ENCODE peak calls at places on chromosome 9, in five cellular contexts. U is stimulated activated CD4-positive, alpha-beta T cell treated with anti-CD3 and anti-CD28 coated beads, Interleukin-4, amount 100 ng/mL, for 24 hours; G is fibroblast of the aortic adventitia; X is RWPE1; T is left lobe of liver. Y is an unnamed sample.

GRCh38 chr9:69104830-69105527 is 69.1 kb upstream of the TJP2 start:
- DNase-seq in G (no peak), U (no peak), T (peak), X (peak), Y (peak)

GRCh38 chr9:75962186-75963036 is 71.9 kb downstream of the PCSK5 start:
- DNase-seq in X (no peak), U (no peak), T (peak), G (no peak), Y (peak)

GRCh38 chr9:127187231-127187956 is 65.0 kb upstream of the ANGPTL2 start:
- DNase-seq in U (no peak), X (peak), T (no peak), G (peak), Y (no peak)

GRCh38 chr9:89278997-89279739 is 31.8 kb upstream of the CKS2 start:
- DNase-seq in G (peak), X (peak), T (no peak), U (peak), Y (peak)

GRCh38 chr9:27117489-27118135 is 8.6 kb downstream of the TEK start:
- DNase-seq in U (no peak), G (peak), X (peak), T (no peak), Y (peak)

GRCh38 chr9:136668983-136669790 is 6.5 kb downstream of the EGFL7 start:
- DNase-seq in U (no peak), X (peak), G (no peak), T (no peak), Y (no peak)

GRCh38 chr9:92164490-92164889 is 49.3 kb upstream of the SPTLC1 start:
- DNase-seq in G (no peak), X (no peak), T (no peak), U (no peak), Y (no peak)

GRCh38 chr9:122125158-122125890 is 32.2 kb upstream of the TTLL11 start:
- DNase-seq in U (peak), T (peak), X (peak), G (peak), Y (peak)

GRCh38 chr9:69115621-69116020 is 58.5 kb upstream of the TJP2 start:
- DNase-seq in T (no peak), U (no peak), G (peak), X (no peak), Y (no peak)

GRCh38 chr9:135979472-135980166 is 18.4 kb upstream of the UBAC1 start:
- DNase-seq in X (no peak), U (no peak), G (no peak), T (no peak), Y (no peak)

GRCh38 chr9:101369286-101369685 is 15.5 kb downstream of the BAAT start:
- DNase-seq in X (no peak), T (no peak), G (peak), U (no peak), Y (no peak)

GRCh38 chr9:30718483-30718882 is 1666.0 kb upstream of the ACO1 start:
- DNase-seq in G (no peak), X (no peak), T (no peak), U (no peak), Y (no peak)

GRCh38 chr9:84897362-84898094 is 228.0 kb downstream of the NTRK2 start:
- DNase-seq in X (no peak), T (no peak), U (no peak), G (no peak), Y (no peak)

GRCh38 chr9:38482918-38483592 is 58.8 kb upstream of the IGFBPL1 start:
- DNase-seq in T (no peak), X (peak), G (no peak), U (no peak), Y (no peak)

GRCh38 chr9:37952731-37953130 is 48.8 kb upstream of the SLC25A51 start:
- DNase-seq in G (peak), X (peak), T (no peak), U (no peak), Y (no peak)

GRCh38 chr9:2874001-2874750 is 30.3 kb upstream of the PUM3 start:
- DNase-seq in G (peak), T (no peak), X (no peak), U (no peak), Y (no peak)

GRCh38 chr9:89935115-89935514 is 330.3 kb downstream of the GADD45G start:
- DNase-seq in U (no peak), T (no peak), G (no peak), X (no peak), Y (peak)

GRCh38 chr9:137317021-137317978 is 15.2 kb upstream of the NRARP start:
- DNase-seq in X (peak), G (no peak), T (no peak), U (no peak), Y (no peak)

GRCh38 chr9:136567651-136568287 is 21.9 kb upstream of the NOTCH1 start:
- DNase-seq in G (peak), T (no peak), X (peak), U (no peak), Y (no peak)

GRCh38 chr9:34592895-34593601 is 3.5 kb upstream of the CNTFR start:
- DNase-seq in G (peak), T (peak), X (no peak), U (no peak), Y (no peak)

GRCh38 chr9:136363606-136364368 is at the start of gene DNLZ:
- DNase-seq in U (peak), G (peak), X (peak), T (peak), Y (peak)

GRCh38 chr9:127426756-127427155 is 2.6 kb downstream of the ZNF79 start:
- DNase-seq in G (no peak), U (peak), T (no peak), X (no peak), Y (no peak)

GRCh38 chr9:1025131-1025530 is 25.0 kb upstream of the DMRT2 start:
- DNase-seq in G (no peak), T (no peak), X (no peak), U (no peak), Y (no peak)

GRCh38 chr9:3330792-3331420 is 194.9 kb downstream of the RFX3 start:
- DNase-seq in U (no peak), G (peak), T (no peak), X (peak), Y (no peak)

GRCh38 chr9:113957778-113958430 is 81.8 kb downstream of the ZNF618 start:
- DNase-seq in X (peak), G (peak), U (no peak), T (peak), Y (no peak)

GRCh38 chr9:7273575-7273974 is 515.8 kb downstream of the KDM4C start:
- DNase-seq in U (no peak), G (peak), T (no peak), X (no peak), Y (no peak)

Y was measured in NCI-H510A treated with DMSO at 0.1 percent for 48 hours.